ENCODE peak calls at places on chromosomes 12 and 14, in eight cellular contexts. B, T, P, Y, A, W, V and R are unnamed samples.
A peak's percentile ranks its signal among the peaks of the same experiment; 100 is the strongest.

GRCh38 chr12:84994436-84994835 is 41.6 kb downstream of the TSPAN19 start:
- DNase-seq in B (no peak), T (no peak), P (no peak), Y (no peak), A (no peak), W (no peak), V (no peak), R (no peak)

GRCh38 chr14:22850944-22851790 is 14.8 kb downstream of the MMP14 start:
- DNase-seq in B (peak; percentile 84), T (peak; percentile 99), P (peak; percentile 73), Y (peak; percentile 94), A (no peak), W (no peak), V (no peak), R (no peak)

GRCh38 chr14:41604793-41605534 is 1.7 kb upstream of the LRFN5 start:
- DNase-seq in B (peak; percentile 16), T (no peak), P (no peak), Y (peak; percentile 65), A (peak; percentile 4), W (no peak), V (no peak), R (peak; percentile 80)

GRCh38 chr12:82366182-82366581 is 7.9 kb downstream of the METTL25 start:
- DNase-seq in B (no peak), T (no peak), P (no peak), Y (no peak), A (no peak), W (no peak), V (no peak), R (no peak)

GRCh38 chr14:29092121-29092520 is 325.5 kb downstream of the FOXG1 start:
- DNase-seq in B (no peak), T (no peak), P (no peak), Y (no peak), A (no peak), W (no peak), V (no peak), R (no peak)

GRCh38 chr12:67419810-67420209 is 150.7 kb downstream of the CAND1 start:
- DNase-seq in B (no peak), T (no peak), P (no peak), Y (no peak), A (no peak), W (no peak), V (no peak), R (no peak)

GRCh38 chr12:76029982-76030377 is 1.6 kb downstream of the PHLDA1 start:
- DNase-seq in B (no peak), T (peak; percentile 47), P (no peak), Y (no peak), A (no peak), W (no peak), V (no peak), R (no peak)

GRCh38 chr14:102050026-102050405 is 36.8 kb downstream of the HSP90AA1 start:
- DNase-seq in B (no peak), T (no peak), P (no peak), Y (no peak), A (no peak), W (no peak), V (no peak), R (no peak)

GRCh38 chr14:25406818-25407217 is 356.9 kb upstream of the STXBP6 start:
- DNase-seq in B (no peak), T (peak; percentile 8), P (no peak), Y (no peak), A (peak; percentile 14), W (no peak), V (no peak), R (no peak)

GRCh38 chr12:50325890-50326391 is 42.6 kb upstream of the LIMA1 start:
- DNase-seq in B (no peak), T (no peak), P (no peak), Y (no peak), A (no peak), W (no peak), V (no peak), R (no peak)

GRCh38 chr12:50188875-50189575 is 21.9 kb upstream of the CERS5 start:
- DNase-seq in B (no peak), T (no peak), P (no peak), Y (no peak), A (no peak), W (no peak), V (no peak), R (no peak)

GRCh38 chr12:89709994-89710872 is 1.6 kb upstream of the ATP2B1 start:
- DNase-seq in B (peak; percentile 52), T (no peak), P (peak; percentile 78), Y (peak; percentile 83), A (peak; percentile 52), W (peak; percentile 30), V (peak; percentile 31), R (peak; percentile 72)

GRCh38 chr14:83096092-83096491 is 1562.4 kb upstream of the SEL1L start:
- DNase-seq in B (no peak), T (no peak), P (no peak), Y (no peak), A (no peak), W (no peak), V (no peak), R (no peak)

GRCh38 chr14:37587881-37588666 is 7.0 kb downstream of the FOXA1 start:
- DNase-seq in B (no peak), T (no peak), P (no peak), Y (no peak), A (no peak), W (no peak), V (no peak), R (peak; percentile 62)

GRCh38 chr14:88746042-88746441 is 46.7 kb downstream of the EML5 start:
- DNase-seq in B (no peak), T (no peak), P (no peak), Y (no peak), A (no peak), W (no peak), V (no peak), R (no peak)

GRCh38 chr12:112514926-112515642 is 96.3 kb downstream of the PTPN11 start:
- DNase-seq in B (no peak), T (peak; percentile 13), P (no peak), Y (no peak), A (no peak), W (no peak), V (no peak), R (no peak)
- TF ChIP-seq CTCF in B (no peak), T (no peak), P (no peak), Y (no peak), A (no peak), W (no peak), V (no peak), R (no peak)

GRCh38 chr14:61736751-61737150 is 25.5 kb upstream of the SNAPC1 start:
- DNase-seq in B (no peak), T (no peak), P (no peak), Y (no peak), A (no peak), W (no peak), V (no peak), R (no peak)

GRCh38 chr14:61726772-61727658 is 31.7 kb downstream of the HIF1A start:
- DNase-seq in B (no peak), T (no peak), P (no peak), Y (no peak), A (no peak), W (no peak), V (no peak), R (no peak)

GRCh38 chr14:61733972-61734371 is 28.2 kb upstream of the SNAPC1 start:
- DNase-seq in B (no peak), T (no peak), P (no peak), Y (no peak), A (no peak), W (no peak), V (no peak), R (no peak)

DNA sequence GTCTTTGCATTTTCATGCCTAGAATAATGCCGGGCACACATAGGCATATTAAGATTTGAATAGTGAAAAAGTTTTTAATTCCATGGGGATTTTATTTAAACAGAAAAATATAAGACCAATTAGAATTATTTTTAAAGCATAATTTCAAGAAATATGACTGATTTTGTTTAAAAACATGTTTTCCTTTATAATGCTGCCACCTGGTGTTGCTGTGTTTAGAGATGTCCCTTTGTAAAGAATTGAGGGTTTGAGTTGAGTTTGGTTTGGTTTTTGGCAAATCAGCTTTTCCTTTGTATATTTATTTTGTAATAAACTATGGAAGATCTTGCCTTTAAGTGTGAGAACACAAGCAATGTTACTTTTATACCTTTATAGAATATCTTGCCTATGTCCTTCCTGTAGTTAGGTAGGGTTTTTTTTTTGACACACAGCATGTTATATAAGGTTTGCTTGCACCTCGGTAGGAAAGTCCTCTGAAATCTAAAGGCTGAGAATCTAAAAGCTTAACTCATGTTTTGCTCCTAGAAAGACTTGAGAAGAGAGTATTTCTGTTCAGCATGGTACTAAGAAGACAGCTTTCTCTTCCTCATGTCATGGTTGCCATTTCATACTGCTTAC is 31.4 kb upstream of the SNAPC1 start:
- DNase-seq in B (no peak), T (no peak), P (no peak), Y (no peak), A (no peak), W (no peak), V (no peak), R (no peak)
- TF ChIP-seq CTCF in B (no peak), T (peak; percentile 40), P (peak; percentile 52), Y (peak; percentile 48), A (peak; percentile 55), W (peak; percentile 73), V (peak; percentile 66), R (peak; percentile 38)

GRCh38 chr14:52220924-52221802 is 46.3 kb upstream of the PTGDR start:
- DNase-seq in B (no peak), T (no peak), P (no peak), Y (no peak), A (no peak), W (no peak), V (no peak), R (no peak)

GRCh38 chr14:52227559-52228222 is 39.8 kb upstream of the PTGDR start:
- DNase-seq in B (no peak), T (no peak), P (no peak), Y (no peak), A (no peak), W (no peak), V (no peak), R (no peak)

GRCh38 chr14:52219488-52220084 is 47.9 kb upstream of the PTGDR start:
- DNase-seq in B (no peak), T (peak; percentile 19), P (no peak), Y (no peak), A (no peak), W (no peak), V (no peak), R (no peak)

GRCh38 chr14:52222901-52223300 is 44.6 kb upstream of the PTGDR start:
- DNase-seq in B (no peak), T (no peak), P (no peak), Y (no peak), A (no peak), W (no peak), V (no peak), R (no peak)
- TF ChIP-seq CTCF in B (no peak), T (no peak), P (no peak), Y (no peak), A (no peak), W (no peak), V (no peak), R (no peak)

DNA sequence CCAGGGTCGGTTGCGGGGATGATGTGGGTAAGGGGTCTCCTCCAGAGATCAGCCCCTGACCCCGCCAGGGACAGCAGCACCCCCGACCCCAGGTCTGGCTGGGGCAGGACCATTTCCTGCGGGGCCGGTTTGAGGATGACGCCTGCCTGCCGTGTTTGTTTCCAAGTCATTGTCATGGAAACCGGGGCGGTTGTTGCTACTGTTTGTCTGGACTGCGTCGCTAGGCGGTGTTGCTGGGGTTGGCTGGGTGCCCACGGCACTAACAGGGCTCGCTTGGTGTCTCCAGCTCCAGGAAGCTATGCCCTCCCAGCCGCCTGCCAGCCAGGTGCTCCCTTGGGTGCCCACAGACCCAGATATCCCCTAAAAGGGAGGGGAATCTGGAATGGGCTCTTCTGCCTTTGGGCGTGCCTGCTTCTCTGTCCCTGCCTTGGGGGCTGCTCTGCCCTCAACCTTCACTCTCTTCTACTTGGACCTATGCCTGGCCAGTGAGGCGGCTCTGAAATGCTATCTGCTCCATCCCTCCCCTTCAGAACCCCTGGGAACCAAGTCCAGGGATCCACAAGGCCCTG is 4.7 kb upstream of the CRIP1 start:
- DNase-seq in B (peak; percentile 96), T (peak; percentile 96), P (peak; percentile 97), Y (peak; percentile 95), A (peak; percentile 95), W (peak; percentile 94), V (peak; percentile 96), R (peak; percentile 92)
- TF ChIP-seq CTCF in B (no peak), T (peak; percentile 8), P (no peak), Y (no peak), A (peak; percentile 26), W (no peak), V (no peak), R (no peak)